ENCODE peak calls at places on chromosome 15, in five cellular contexts. W is astrocyte of the spinal cord; D is nucleus accumbens; Z is activated naive CD4-positive, alpha-beta T cell; C is stimulated activated CD8-positive, alpha-beta memory T cell treated with anti-CD3 and anti-CD28 coated beads, Interleukin-15, amount 100 ng/mL, for 48 hours. P is an unnamed sample.

GRCh38 chr15:36769110-36769509 is 189.7 kb downstream of the CDIN1 start:
- DNase-seq in W (peak; percentile 28), C (no peak), D (no peak), Z (no peak), P (no peak)

GRCh38 chr15:89799011-89799924 is 15.4 kb downstream of the ANPEP start:
- DNase-seq in C (no peak), W (no peak), Z (no peak), D (no peak), P (no peak)

GRCh38 chr15:50302581-50302980 is 37.1 kb upstream of the HDC start:
- DNase-seq in D (no peak), Z (no peak), C (no peak), W (no peak), P (no peak)

GRCh38 chr15:81795899-81796298 is 249.9 kb downstream of the MEX3B start:
- DNase-seq in D (no peak), C (no peak), Z (no peak), W (no peak), P (no peak)

GRCh38 chr15:73849641-73850040 is 23.7 kb upstream of the TBC1D21 start:
- DNase-seq in C (no peak), W (no peak), D (no peak), Z (no peak), P (no peak)

GRCh38 chr15:65954289-65954741 is 85.0 kb downstream of the RAB11A start:
- DNase-seq in D (no peak), C (no peak), Z (no peak), W (peak; percentile 77), P (no peak)

GRCh38 chr15:56524915-56525314 is 60.0 kb upstream of the MNS1 start:
- DNase-seq in D (no peak), Z (no peak), W (peak; percentile 49), C (no peak), P (peak; percentile 30)

GRCh38 chr15:53789654-53790053 is 30.2 kb upstream of the WDR72 start:
- DNase-seq in D (no peak), W (no peak), C (no peak), Z (no peak), P (no peak)

GRCh38 chr15:85555875-85556617 is 175.6 kb downstream of the AKAP13 start:
- DNase-seq in W (no peak), Z (no peak), D (no peak), C (no peak), P (no peak)

GRCh38 chr15:53209396-53210042 is 419.4 kb upstream of the ONECUT1 start:
- DNase-seq in W (no peak), D (no peak), Z (no peak), C (no peak), P (no peak)

GRCh38 chr15:73930371-73930770 is 4.1 kb downstream of the LOXL1 start:
- DNase-seq in W (peak; percentile 95), Z (no peak), D (no peak), C (no peak), P (peak; percentile 89)

GRCh38 chr15:88193415-88193814 is 63.1 kb downstream of the NTRK3 start:
- DNase-seq in Z (no peak), C (no peak), W (no peak), D (no peak), P (no peak)

GRCh38 chr15:68656438-68656739 is 77.6 kb downstream of the CORO2B start:
- DNase-seq in W (no peak), D (no peak), Z (no peak), C (no peak), P (no peak)

GRCh38 chr15:71651750-71652186 is 158.6 kb upstream of the NR2E3 start:
- DNase-seq in D (no peak), W (peak; percentile 82), C (no peak), Z (no peak), P (peak; percentile 52)

GRCh38 chr15:90478981-90479481 is 50.7 kb upstream of the CRTC3 start:
- DNase-seq in D (no peak), Z (no peak), W (peak; percentile 10), C (no peak), P (no peak)

GRCh38 chr15:25179673-25180511 is 225.1 kb downstream of the SNRPN start:
- DNase-seq in D (no peak), Z (no peak), W (no peak), C (no peak), P (no peak)

GRCh38 chr15:63389902-63390301 is 8.3 kb upstream of the CA12 start:
- DNase-seq in Z (no peak), W (no peak), D (no peak), C (no peak), P (no peak)

GRCh38 chr15:62079594-62079993 is 12.8 kb downstream of the C2CD4A start:
- DNase-seq in C (no peak), Z (no peak), W (no peak), D (no peak), P (no peak)

GRCh38 chr15:64535460-64536243 is 75.3 kb downstream of the ZNF609 start:
- DNase-seq in Z (no peak), C (no peak), W (no peak), D (no peak), P (no peak)

GRCh38 chr15:30041868-30042267 is 40.9 kb upstream of the GOLGA8J start:
- DNase-seq in W (no peak), D (no peak), Z (no peak), C (no peak), P (no peak)

GRCh38 chr15:71325461-71325860 is 210.2 kb downstream of the THSD4 start:
- DNase-seq in D (no peak), C (no peak), Z (no peak), W (peak; percentile 29), P (no peak)

GRCh38 chr15:38398134-38398533 is 55.8 kb upstream of the FAM98B start:
- DNase-seq in C (no peak), D (no peak), Z (no peak), W (peak; percentile 99), P (peak; percentile 79)

P was measured in AG20443.